ENCODE peak calls at places on chromosomes 1 and 21, in six cellular contexts. Q is mesenchymal stem cell, J is uterus, G is lung, E is astrocyte, T is stomach. X is an unnamed sample.
A peak's percentile ranks its signal among the peaks of the same experiment; 100 is the strongest.

GRCh38 chr21:41152149-41152548 is 15.8 kb upstream of the BACE2 start:
- DNase-seq in J (no peak), Q (no peak), G (no peak), E (no peak), T (no peak), X (no peak)

GRCh38 chr21:42695324-42696025 is 42.1 kb downstream of the PDE9A start:
- DNase-seq in G (no peak), J (peak; percentile 53), T (no peak), Q (peak; percentile 43), E (peak; percentile 54), X (no peak)

GRCh38 chr1:15345711-15346355 is 63.9 kb upstream of the EFHD2 start:
- DNase-seq in T (peak; percentile 72), J (no peak), G (peak; percentile 59), Q (no peak), E (no peak), X (no peak)

GRCh38 chr1:234743866-234744581 is 134.0 kb upstream of the IRF2BP2 start:
- DNase-seq in Q (no peak), E (peak; percentile 76), G (no peak), T (no peak), J (no peak), X (no peak)

GRCh38 chr1:182332256-182332655 is 59.3 kb downstream of the GLUL start:
- DNase-seq in E (no peak), T (no peak), G (no peak), Q (no peak), J (no peak), X (no peak)

GRCh38 chr1:25343872-25344271 is 5.7 kb downstream of the TMEM50A start:
- DNase-seq in G (no peak), T (no peak), J (no peak), E (peak; percentile 90), Q (peak; percentile 48), X (no peak)

GRCh38 chr1:52825868-52826267 is 16.7 kb upstream of the ZYG11A start:
- DNase-seq in G (no peak), E (no peak), T (no peak), J (no peak), Q (peak; percentile 32), X (no peak)

GRCh38 chr21:16285646-16286223 is 556.0 kb downstream of the USP25 start:
- DNase-seq in T (no peak), E (no peak), Q (no peak), G (no peak), J (no peak), X (no peak)

GRCh38 chr1:15584489-15585363 is at the start of gene AGMAT:
- DNase-seq in T (peak; percentile 43), E (no peak), G (no peak), J (no peak), Q (peak; percentile 52), X (no peak)

GRCh38 chr1:244833734-244834595 is 1.5 kb upstream of the COX20 start:
- DNase-seq in T (peak; percentile 60), Q (peak; percentile 83), J (peak; percentile 66), G (peak; percentile 46), E (peak; percentile 80), X (peak; percentile 7)

GRCh38 chr1:1371354-1371740 is 3.7 kb downstream of the AURKAIP1 start:
- DNase-seq in G (no peak), T (no peak), Q (no peak), J (no peak), E (no peak), X (no peak)

GRCh38 chr1:198829948-198830347 is 191.1 kb downstream of the PTPRC start:
- DNase-seq in J (no peak), G (no peak), E (peak; percentile 14), Q (peak; percentile 34), T (no peak), X (no peak)

GRCh38 chr21:43733529-43734071 is 14.7 kb downstream of the PDXK start:
- DNase-seq in Q (peak; percentile 16), T (no peak), J (no peak), E (peak; percentile 78), G (no peak), X (no peak)

GRCh38 chr1:232766224-232766890 is 38.9 kb upstream of the MAP10 start:
- DNase-seq in Q (peak; percentile 41), E (peak; percentile 38), J (peak; percentile 41), G (no peak), T (no peak), X (no peak)

GRCh38 chr1:109640285-109640865 is 15.5 kb upstream of the GSTM4 start:
- DNase-seq in G (peak; percentile 88), J (peak; percentile 85), T (peak; percentile 93), E (no peak), Q (peak; percentile 65), X (no peak)

DNA sequence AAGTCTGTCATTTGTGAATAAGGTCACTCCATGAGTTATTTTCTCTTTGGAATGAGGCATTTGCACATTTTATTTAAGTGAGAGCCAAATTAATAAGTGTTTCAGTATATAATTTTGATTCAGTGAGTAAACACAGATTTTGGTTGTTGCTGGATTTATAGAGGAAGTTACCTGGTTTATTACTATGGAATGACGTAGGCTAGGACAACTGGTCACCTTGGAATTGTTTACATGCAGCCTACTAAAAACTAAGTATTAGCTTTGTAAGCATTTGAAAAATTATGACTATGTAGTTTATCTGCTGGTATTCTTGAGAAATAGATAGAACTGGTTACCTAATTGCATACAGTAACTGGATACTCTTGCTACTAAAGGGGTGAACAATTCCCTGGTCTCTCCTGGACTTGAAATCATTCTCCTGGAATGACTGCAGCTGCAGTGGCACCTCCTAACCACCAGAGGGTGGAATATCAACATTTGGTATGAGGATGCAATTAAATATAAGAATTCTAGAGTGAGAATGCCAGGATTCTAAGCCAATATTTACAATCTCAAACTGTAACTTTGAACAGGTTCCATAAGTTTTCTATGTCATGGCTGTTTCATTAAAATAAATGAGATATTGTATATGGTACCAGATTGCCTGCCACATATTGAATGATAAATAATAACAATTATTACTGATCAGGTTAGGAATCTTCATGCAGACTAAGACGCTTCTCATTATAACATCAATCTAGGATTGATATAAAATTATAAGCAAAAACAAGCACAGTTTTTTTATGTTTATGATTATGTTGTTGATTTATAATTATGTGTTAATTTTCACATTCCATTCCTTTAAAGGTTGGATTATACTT is 3.5 kb upstream of the KRTAP27-1 start:
- DNase-seq in G (no peak), Q (peak; percentile 13), T (peak; percentile 56), E (no peak), J (no peak), X (no peak)
- H3K27ac ChIP-seq in G (no peak overlapping the region), Q (no peak overlapping the region), T (no peak overlapping the region), E (no peak overlapping the region), J (no peak overlapping the region), X (no peak overlapping the region)

GRCh38 chr21:45617021-45617930 is 26.2 kb upstream of the PCBP3 start:
- DNase-seq in E (no peak), Q (no peak), J (no peak), G (no peak), T (no peak), X (no peak)
- H3K27ac ChIP-seq in E (no peak overlapping the region), Q (no peak overlapping the region), J (no peak overlapping the region), G (no peak overlapping the region), T (no peak overlapping the region), X (peak overlapping the region; percentile 36)

DNA sequence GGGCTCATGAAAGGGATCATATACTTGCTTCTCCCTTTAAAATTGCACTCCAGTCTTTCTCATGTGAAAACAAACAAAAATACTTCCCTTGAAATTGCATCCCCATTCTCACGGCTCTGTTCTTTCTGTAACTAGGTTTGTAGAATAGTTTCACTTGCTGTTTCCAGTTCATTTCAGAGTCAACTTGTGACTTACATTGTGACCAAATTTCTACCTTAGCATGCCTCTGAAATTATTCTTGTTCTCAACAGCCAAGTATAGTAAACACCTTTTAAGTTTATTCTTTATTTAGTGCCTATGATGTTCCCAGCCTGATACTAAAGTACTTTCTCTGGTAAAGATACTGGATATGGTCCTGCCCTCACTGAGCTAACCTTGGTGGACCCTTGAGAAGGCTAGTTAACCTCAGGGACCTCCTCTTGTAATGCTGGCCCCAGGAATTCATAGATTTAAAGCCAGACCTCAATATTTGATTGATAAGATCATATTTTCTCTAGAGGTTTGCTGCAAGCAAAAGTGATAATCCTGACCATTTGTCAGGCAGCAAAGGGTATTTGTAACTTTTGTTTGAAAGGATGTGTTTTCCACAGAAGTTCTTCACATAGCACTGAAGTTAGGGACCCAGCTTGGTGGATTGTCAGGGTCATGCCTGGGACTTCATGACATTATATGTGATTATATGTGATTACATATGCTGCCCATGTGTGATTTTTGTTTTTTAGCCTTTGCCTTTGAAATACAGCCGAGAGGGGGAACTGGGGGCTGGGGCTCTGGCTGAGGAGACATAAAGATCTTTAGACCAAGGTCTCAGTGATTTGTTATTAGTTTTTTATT is 29.6 kb downstream of the VANGL2 start:
- DNase-seq in Q (no peak), T (no peak), G (no peak), J (no peak), E (no peak), X (no peak)
- H3K27ac ChIP-seq in Q (no peak overlapping the region), T (no peak overlapping the region), G (no peak overlapping the region), J (no peak overlapping the region), E (no peak overlapping the region), X (no peak overlapping the region)

GRCh38 chr1:44013949-44014348 is 17.3 kb downstream of the SLC6A9 start:
- DNase-seq in Q (no peak), G (no peak), E (no peak), T (no peak), J (no peak), X (no peak)

GRCh38 chr1:44012941-44013609 is 18.2 kb downstream of the SLC6A9 start:
- DNase-seq in J (no peak), T (no peak), E (no peak), Q (no peak), G (no peak), X (no peak)

GRCh38 chr1:44016081-44016874 is 15.0 kb downstream of the SLC6A9 start:
- DNase-seq in G (no peak), T (no peak), E (no peak), J (no peak), Q (no peak), X (no peak)

GRCh38 chr1:44015206-44015605 is 16.1 kb downstream of the SLC6A9 start:
- DNase-seq in E (no peak), T (no peak), J (no peak), G (no peak), Q (no peak), X (no peak)

DNA sequence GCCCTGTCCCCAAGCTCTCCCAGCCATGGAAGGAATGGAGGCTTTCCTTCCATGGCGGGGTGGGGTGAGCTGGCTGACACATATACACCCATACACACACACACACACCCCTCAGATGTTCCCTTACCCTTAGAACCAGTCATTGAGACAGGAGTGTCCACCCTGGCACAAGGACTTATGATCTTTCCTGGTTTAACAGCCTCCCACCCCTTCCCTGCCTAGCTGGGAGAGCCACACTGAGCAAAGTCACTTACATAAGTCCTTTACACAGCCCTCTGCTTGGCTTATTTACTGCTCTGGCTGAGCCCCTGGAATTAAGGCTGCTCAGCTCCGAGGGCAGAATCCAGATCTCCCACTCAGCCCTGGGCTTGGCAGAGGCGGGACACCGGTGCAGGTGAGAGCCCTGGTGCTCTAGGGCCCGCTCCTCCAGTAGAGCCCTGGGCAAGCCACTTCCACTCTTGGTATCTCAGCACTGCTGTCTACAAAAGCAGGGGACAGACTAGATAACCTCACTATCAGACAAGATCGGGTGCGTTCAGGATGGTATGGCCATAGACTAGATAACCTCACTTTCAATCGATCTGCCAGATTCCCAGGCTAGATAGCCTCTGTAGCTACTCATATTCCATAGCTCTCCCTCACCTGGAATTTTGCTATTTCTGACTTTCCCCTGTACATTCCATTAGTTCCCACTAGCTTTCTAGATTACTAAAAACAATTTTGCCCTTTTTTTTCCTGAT is 16.7 kb downstream of the SLC6A9 start:
- DNase-seq in G (no peak), T (no peak), E (no peak), J (no peak), Q (no peak), X (no peak)
- H3K27ac ChIP-seq in G (no peak overlapping the region), T (no peak overlapping the region), E (no peak overlapping the region), J (no peak overlapping the region), Q (no peak overlapping the region), X (peak overlapping the region; percentile 98)

GRCh38 chr1:50959913-50960844 is at the start of gene FAF1:
- DNase-seq in Q (peak; percentile 97), T (peak; percentile 98), G (peak; percentile 98), J (peak; percentile 94), E (peak; percentile 92), X (peak; percentile 93)
- H3K27ac ChIP-seq in Q (peak within 1 kb of the TSS; percentile 38), T (peak within 1 kb of the TSS; percentile 91), G (peak within 1 kb of the TSS; percentile 91), J (peak within 1 kb of the TSS; percentile 83), E (peak within 1 kb of the TSS; percentile 40), X (peak within 1 kb of the TSS; percentile 83)